ENCODE peak calls at places on chromosomes 13 and 19, in seven cellular contexts. A is amniotic stem cell, F is iris pigment epithelial cell, U is DMS53, K is endothelial cell, T is DMS79, W is hippocampal formation. I is an unnamed sample.

GRCh38 chr13:99067160-99067985 is 89.5 kb upstream of the DOCK9 start:
- DNase-seq in A (peak), F (peak), U (no peak), K (no peak), T (no peak), W (no peak), I (no peak)

GRCh38 chr13:108851660-108852059 is 222.2 kb downstream of the MYO16 start:
- DNase-seq in A (no peak), F (no peak), U (no peak), K (no peak), T (no peak), W (no peak), I (no peak)

GRCh38 chr13:52845766-52846566 is 2.5 kb downstream of the PCDH8 start:
- DNase-seq in A (no peak), F (peak), U (peak), K (peak), T (peak), W (no peak), I (no peak)

GRCh38 chr19:15244808-15245207 is 12.6 kb upstream of the EPHX3 start:
- DNase-seq in A (no peak), F (no peak), U (no peak), K (no peak), T (no peak), W (no peak), I (no peak)

GRCh38 chr13:38564751-38565150 is 122.1 kb upstream of the FREM2 start:
- DNase-seq in A (no peak), F (no peak), U (no peak), K (no peak), T (no peak), W (no peak), I (no peak)

GRCh38 chr13:33017410-33017929 is 1.2 kb downstream of the KL start:
- DNase-seq in A (no peak), F (peak), U (peak), K (peak), T (no peak), W (no peak), I (no peak)

GRCh38 chr13:92592757-92593156 is 633.9 kb upstream of the GPC6 start:
- DNase-seq in A (no peak), F (no peak), U (no peak), K (no peak), T (no peak), W (no peak), I (no peak)

GRCh38 chr13:30551194-30551593 is 66.5 kb upstream of the USPL1 start:
- DNase-seq in A (peak), F (peak), U (peak), K (peak), T (no peak), W (no peak), I (no peak)

GRCh38 chr19:8039231-8039630 is 13.3 kb upstream of the CCL25 start:
- DNase-seq in A (no peak), F (no peak), U (no peak), K (no peak), T (no peak), W (no peak), I (no peak)

I was measured in NT2/D1.